ENCODE peak calls at places on chromosomes 4 and X, in eight cellular contexts. X, I, Z, E, U, K, J and V are unnamed samples.

GRCh38 chrX:135170877-135171519 is at the start of gene CT55:
- DNase-seq in X (no peak), I (no peak), Z (no peak), E (no peak), U (no peak), K (no peak), J (no peak), V (no peak)

GRCh38 chrX:120468479-120468824 is 644 bp downstream of the LAMP2 start:
- DNase-seq in X (no peak), I (no peak), Z (no peak), E (no peak), U (no peak), K (no peak), J (no peak), V (no peak)

GRCh38 chr4:42871685-42872271 is 20.7 kb upstream of the GRXCR1 start:
- DNase-seq in X (no peak), I (no peak), Z (no peak), E (no peak), U (no peak), K (no peak), J (no peak), V (no peak)

GRCh38 chr4:154009191-154009590 is 220.3 kb upstream of the SFRP2 start:
- DNase-seq in X (no peak), I (no peak), Z (no peak), E (peak; percentile 30), U (no peak), K (no peak), J (peak; percentile 89), V (no peak)

GRCh38 chr4:110630621-110631402 is 7.9 kb upstream of the PITX2 start:
- DNase-seq in X (no peak), I (no peak), Z (no peak), E (no peak), U (no peak), K (no peak), J (no peak), V (no peak)

GRCh38 chrX:1894656-1895055 is 279.8 kb downstream of the ASMT start:
- DNase-seq in X (no peak), I (no peak), Z (no peak), E (no peak), U (no peak), K (no peak), J (no peak), V (no peak)

GRCh38 chrX:6228720-6229119 is at the start of gene NLGN4X:
- DNase-seq in X (no peak), I (no peak), Z (no peak), E (no peak), U (peak; percentile 23), K (no peak), J (no peak), V (peak; percentile 47)

GRCh38 chrX:134999469-134999868 is 8.7 kb downstream of the SMIM10 start:
- DNase-seq in X (no peak), I (peak; percentile 77), Z (peak; percentile 53), E (peak; percentile 71), U (no peak), K (no peak), J (peak; percentile 72), V (no peak)

GRCh38 chr4:153216546-153216945 is 12.3 kb downstream of the TRIM2 start:
- DNase-seq in X (no peak), I (no peak), Z (no peak), E (no peak), U (no peak), K (no peak), J (no peak), V (no peak)

GRCh38 chr4:21811576-21811975 is 137.0 kb downstream of the KCNIP4 start:
- DNase-seq in X (no peak), I (peak; percentile 64), Z (peak; percentile 20), E (peak; percentile 72), U (no peak), K (no peak), J (peak; percentile 73), V (no peak)

GRCh38 chr4:180664766-180665368 is 1578.3 kb upstream of the TENM3 start:
- DNase-seq in X (peak; percentile 54), I (peak; percentile 89), Z (peak; percentile 52), E (peak; percentile 96), U (peak; percentile 75), K (peak; percentile 72), J (peak; percentile 73), V (peak; percentile 85)

GRCh38 chrX:152904151-152905080 is 6.5 kb downstream of the ZNF185 start:
- DNase-seq in X (peak; percentile 36), I (peak; percentile 54), Z (peak; percentile 84), E (peak; percentile 50), U (peak; percentile 36), K (peak; percentile 59), J (peak; percentile 66), V (peak; percentile 13)

GRCh38 chr4:78644063-78644691 is 92.6 kb downstream of the ANXA3 start:
- DNase-seq in X (no peak), I (no peak), Z (no peak), E (no peak), U (no peak), K (no peak), J (no peak), V (no peak)

GRCh38 chrX:29841750-29842149 is 373.6 kb upstream of the MAGEB2 start:
- DNase-seq in X (no peak), I (peak; percentile 28), Z (no peak), E (peak; percentile 33), U (no peak), K (no peak), J (peak; percentile 55), V (no peak)

GRCh38 chr4:80926446-80926845 is 104.1 kb upstream of the BMP3 start:
- DNase-seq in X (no peak), I (no peak), Z (no peak), E (peak; percentile 20), U (no peak), K (no peak), J (peak; percentile 7), V (no peak)

GRCh38 chrX:10676239-10676971 is 56.0 kb upstream of the MID1 start:
- DNase-seq in X (no peak), I (no peak), Z (no peak), E (no peak), U (no peak), K (no peak), J (no peak), V (no peak)

GRCh38 chr4:111562811-111563210 is 582.4 kb upstream of the FAM241A start:
- DNase-seq in X (no peak), I (no peak), Z (peak; percentile 3), E (no peak), U (no peak), K (no peak), J (peak; percentile 18), V (no peak)

GRCh38 chrX:38664285-38664684 is 102.9 kb downstream of the TSPAN7 start:
- DNase-seq in X (no peak), I (peak; percentile 52), Z (peak; percentile 43), E (peak; percentile 63), U (no peak), K (peak; percentile 22), J (peak; percentile 30), V (peak; percentile 59)

GRCh38 chr4:61831987-61832386 is 631.9 kb downstream of the ADGRL3 start:
- DNase-seq in X (no peak), I (no peak), Z (no peak), E (no peak), U (no peak), K (no peak), J (no peak), V (no peak)

GRCh38 chr4:173009129-173009823 is 159.3 kb upstream of the GALNT7 start:
- DNase-seq in X (no peak), I (peak; percentile 36), Z (no peak), E (peak; percentile 60), U (no peak), K (no peak), J (peak; percentile 18), V (no peak)

GRCh38 chr4:8185280-8185679 is 13.8 kb upstream of the SH3TC1 start:
- DNase-seq in X (no peak), I (peak; percentile 60), Z (peak; percentile 52), E (peak; percentile 98), U (no peak), K (no peak), J (peak; percentile 66), V (no peak)

GRCh38 chrX:13891367-13892146 is 74.7 kb upstream of the GPM6B start:
- DNase-seq in X (no peak), I (no peak), Z (no peak), E (no peak), U (no peak), K (no peak), J (no peak), V (peak; percentile 88)

GRCh38 chr4:180947421-180947820 is 1295.8 kb upstream of the TENM3 start:
- DNase-seq in X (no peak), I (peak; percentile 1), Z (no peak), E (peak; percentile 14), U (no peak), K (no peak), J (peak; percentile 42), V (no peak)